ENCODE peak calls at places on chromosomes 11 and 22, in five cellular contexts. X, S, G, V and H are unnamed samples.

GRCh38 chr11:65560555-65561418 is 2.6 kb upstream of the LTBP3 start:
- DNase-seq in X (peak; percentile 72), S (peak; percentile 77), G (no peak), V (no peak), H (no peak)

GRCh38 chr11:96694338-96694737 is 304.5 kb downstream of the JRKL start:
- DNase-seq in X (no peak), S (no peak), G (no peak), V (no peak), H (no peak)

GRCh38 chr22:41501209-41501608 is 32.3 kb downstream of the ACO2 start:
- DNase-seq in X (peak; percentile 44), S (no peak), G (no peak), V (peak; percentile 23), H (no peak)

GRCh38 chr11:126080206-126080941 is 17.7 kb upstream of the CDON start:
- DNase-seq in X (peak; percentile 19), S (no peak), G (no peak), V (no peak), H (no peak)

GRCh38 chr11:9076661-9077060 is 14.7 kb downstream of the SCUBE2 start:
- DNase-seq in X (no peak), S (no peak), G (no peak), V (no peak), H (no peak)

GRCh38 chr11:60924906-60925684 is 835 bp downstream of the TMEM132A start:
- DNase-seq in X (peak; percentile 41), S (no peak), G (no peak), V (no peak), H (peak; percentile 47)

GRCh38 chr11:113773092-113773415 is 438 bp downstream of the ZW10 start:
- DNase-seq in X (peak; percentile 44), S (peak; percentile 23), G (no peak), V (peak; percentile 6), H (no peak)

GRCh38 chr11:121336279-121336947 is 43.8 kb downstream of the SC5D start:
- DNase-seq in X (no peak), S (no peak), G (no peak), V (no peak), H (no peak)

GRCh38 chr11:45457649-45458048 is 171.5 kb upstream of the SYT13 start:
- DNase-seq in X (no peak), S (no peak), G (no peak), V (no peak), H (no peak)

GRCh38 chr11:70823771-70824170 is 425.4 kb downstream of the CTTN start:
- DNase-seq in X (no peak), S (no peak), G (no peak), V (no peak), H (no peak)

GRCh38 chr22:40377931-40378330 is 7.5 kb downstream of the SGSM3 start:
- DNase-seq in X (no peak), S (no peak), G (no peak), V (no peak), H (no peak)

GRCh38 chr11:65445604-65446445 is 23.2 kb downstream of the NEAT1 start:
- DNase-seq in X (no peak), S (no peak), G (no peak), V (no peak), H (no peak)

GRCh38 chr11:102216433-102217163 is 100.7 kb upstream of the BIRC3 start:
- DNase-seq in X (no peak), S (no peak), G (no peak), V (no peak), H (no peak)

GRCh38 chr11:72781313-72782080 is 12.3 kb downstream of the STARD10 start:
- DNase-seq in X (peak; percentile 70), S (peak; percentile 49), G (peak; percentile 59), V (no peak), H (peak; percentile 96)

GRCh38 chr11:35647535-35648092 is 15.0 kb upstream of the TRIM44 start:
- DNase-seq in X (no peak), S (no peak), G (no peak), V (no peak), H (no peak)

GRCh38 chr11:2072551-2073261 is 66.5 kb downstream of the IGF2 start:
- DNase-seq in X (no peak), S (no peak), G (no peak), V (no peak), H (no peak)

GRCh38 chr11:11416917-11417316 is 63.9 kb upstream of the CSNK2A3 start:
- DNase-seq in X (no peak), S (no peak), G (no peak), V (no peak), H (no peak)

GRCh38 chr22:26404851-26405357 is 24.2 kb upstream of the ASPHD2 start:
- DNase-seq in X (peak; percentile 33), S (no peak), G (no peak), V (no peak), H (no peak)

GRCh38 chr11:122656073-122656630 is 630 bp downstream of the UBASH3B start:
- DNase-seq in X (peak; percentile 82), S (peak; percentile 56), G (peak; percentile 53), V (no peak), H (no peak)

GRCh38 chr11:65014146-65014960 is at the start of gene ARL2:
- DNase-seq in X (no peak), S (peak; percentile 39), G (peak; percentile 89), V (peak; percentile 88), H (no peak)

GRCh38 chr11:47433157-47433556 is 6.9 kb upstream of the PSMC3 start:
- DNase-seq in X (no peak), S (no peak), G (no peak), V (peak; percentile 27), H (no peak)

GRCh38 chr22:30471616-30472318 is at the start of gene SEC14L3:
- DNase-seq in X (no peak), S (no peak), G (no peak), V (no peak), H (no peak)

GRCh38 chr11:12110714-12111481 is 508 bp downstream of the MICAL2 start:
- DNase-seq in X (peak; percentile 63), S (peak; percentile 39), G (no peak), V (no peak), H (no peak)

GRCh38 chr11:130131957-130132850 is 27.4 kb upstream of the ST14 start:
- DNase-seq in X (peak; percentile 68), S (peak; percentile 67), G (no peak), V (peak; percentile 68), H (peak; percentile 66)

GRCh38 chr11:100823360-100823759 is 136.3 kb downstream of the ARHGAP42 start:
- DNase-seq in X (no peak), S (no peak), G (no peak), V (no peak), H (no peak)

GRCh38 chr11:19597194-19597593 is 115.4 kb upstream of the NAV2 start:
- DNase-seq in X (no peak), S (no peak), G (no peak), V (no peak), H (no peak)

GRCh38 chr11:96014234-96014633 is 90.3 kb upstream of the MTMR2 start:
- DNase-seq in X (no peak), S (no peak), G (no peak), V (peak; percentile 97), H (no peak)

GRCh38 chr11:121082670-121083069 is 18.4 kb upstream of the TECTA start:
- DNase-seq in X (peak; percentile 73), S (peak; percentile 73), G (no peak), V (no peak), H (no peak)

GRCh38 chr11:34151166-34151565 is 45.7 kb downstream of the NAT10 start:
- DNase-seq in X (no peak), S (no peak), G (no peak), V (no peak), H (no peak)

GRCh38 chr22:42959472-42960145 is 55.3 kb downstream of the PACSIN2 start:
- DNase-seq in X (no peak), S (no peak), G (no peak), V (peak; percentile 92), H (no peak)
- TF ChIP-seq CTCF in X (no peak), S (no peak), G (no peak), V (peak; percentile 14), H (no peak)

DNA sequence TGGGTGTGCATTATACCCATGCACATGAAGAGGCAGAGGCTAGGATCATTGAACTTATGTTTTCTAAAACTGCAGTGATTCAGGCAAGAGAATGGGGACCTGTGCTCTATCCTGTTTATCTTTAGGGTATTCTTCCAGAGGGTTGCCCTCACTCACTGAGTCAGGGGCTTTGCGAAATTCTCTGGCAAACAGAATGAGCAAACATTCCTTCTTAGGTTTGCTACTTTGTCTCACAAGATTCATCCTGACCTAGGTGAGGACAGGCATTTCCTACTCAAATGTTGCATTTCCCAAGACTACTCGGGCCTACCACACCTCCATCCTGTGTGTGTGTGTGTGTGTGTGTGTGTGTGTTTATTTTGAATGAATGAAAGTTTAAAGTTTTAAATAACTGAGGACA is 2.7 kb upstream of the EIF3M start:
- DNase-seq in X (no peak), S (no peak), G (no peak), V (peak; percentile 35), H (no peak)
- TF ChIP-seq CTCF in X (no peak), S (no peak), G (no peak), V (no peak), H (no peak)

DNA sequence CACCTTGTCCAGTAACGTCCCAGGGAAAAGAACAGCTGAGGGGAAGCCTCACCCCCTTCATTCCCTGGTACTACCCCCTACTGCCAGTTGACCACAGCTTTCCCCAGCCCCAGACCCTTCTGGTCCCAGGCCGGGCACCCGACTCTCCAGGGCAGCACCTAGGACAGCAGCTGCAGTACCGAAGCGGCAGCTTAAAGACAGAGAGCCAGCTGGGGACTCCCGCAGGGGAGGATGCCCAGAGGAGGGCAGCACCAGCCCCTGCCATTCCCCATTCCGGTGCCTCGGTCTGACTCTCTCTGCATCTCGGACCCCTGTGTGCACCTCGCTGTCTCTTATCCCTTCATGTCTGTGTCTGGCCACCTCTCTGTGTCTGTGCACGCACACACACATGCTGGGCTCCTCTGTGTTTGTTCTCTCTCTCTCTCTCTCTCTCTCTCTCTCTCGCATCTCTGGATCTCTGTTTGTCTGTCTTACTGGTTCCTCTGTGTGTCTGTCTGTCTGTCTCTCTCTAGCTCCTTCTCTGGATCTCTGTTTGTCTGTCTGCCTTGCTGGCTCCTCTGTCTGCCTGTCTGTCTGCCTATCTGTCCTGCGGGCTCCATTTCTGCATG is 9.4 kb downstream of the IGSF9B start:
- DNase-seq in X (peak; percentile 91), S (peak; percentile 76), G (no peak), V (peak; percentile 20), H (no peak)
- TF ChIP-seq CTCF in X (peak; percentile 47), S (no peak), G (no peak), V (peak; percentile 50), H (peak; percentile 42)

GRCh38 chr22:23193420-23193819 is 13.1 kb downstream of the BCR start:
- DNase-seq in X (no peak), S (no peak), G (no peak), V (no peak), H (no peak)

GRCh38 chr22:23199159-23199558 is 18.9 kb downstream of the BCR start:
- DNase-seq in X (peak; percentile 62), S (no peak), G (no peak), V (no peak), H (no peak)

GRCh38 chr22:23193882-23194281 is 13.6 kb downstream of the BCR start:
- DNase-seq in X (no peak), S (no peak), G (no peak), V (no peak), H (no peak)

GRCh38 chr22:23197836-23198235 is 17.5 kb downstream of the BCR start:
- DNase-seq in X (no peak), S (no peak), G (no peak), V (no peak), H (no peak)

DNA sequence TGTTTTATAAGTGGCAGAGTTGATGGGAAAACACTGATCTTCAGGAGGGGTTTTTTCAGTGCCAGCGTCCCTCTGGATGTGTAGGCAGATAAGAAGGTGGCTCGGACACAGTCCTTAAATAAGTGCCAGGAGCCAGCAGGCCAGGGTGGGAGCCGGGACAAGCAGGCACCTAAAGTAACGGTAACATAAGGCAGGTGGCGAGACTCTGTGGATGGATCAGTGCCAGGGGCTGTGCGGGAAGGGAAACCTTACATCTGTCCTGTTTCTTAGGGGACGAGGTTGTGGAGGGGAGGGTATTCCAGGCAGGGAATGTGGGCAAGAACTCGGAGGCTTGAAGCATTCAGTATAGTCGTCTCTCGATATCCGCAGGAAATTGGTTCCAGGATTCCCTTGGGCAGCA is 15.9 kb downstream of the BCR start:
- DNase-seq in X (no peak), S (no peak), G (no peak), V (no peak), H (no peak)
- TF ChIP-seq CTCF in X (no peak), S (no peak), G (no peak), V (no peak), H (no peak)